ENCODE peak calls at places on chromosomes 12 and 14, in four cellular contexts. X, K, Y and I are unnamed samples.

GRCh38 chr12:93025145-93026103 is 96.3 kb upstream of the EEA1 start:
- DNase-seq in X (peak; percentile 60), K (no peak), Y (no peak), I (peak; percentile 26)

GRCh38 chr12:132423251-132424117 is 66.5 kb upstream of the FBRSL1 start:
- DNase-seq in X (no peak), K (no peak), Y (no peak), I (no peak)

GRCh38 chr14:64298773-64299172 is 4.6 kb upstream of the ESR2 start:
- DNase-seq in X (no peak), K (no peak), Y (no peak), I (no peak)

GRCh38 chr12:116528067-116528466 is 31.1 kb upstream of the MAP1LC3B2 start:
- DNase-seq in X (no peak), K (no peak), Y (no peak), I (no peak)

GRCh38 chr14:96762650-96763049 is 34.5 kb upstream of the VRK1 start:
- DNase-seq in X (peak; percentile 79), K (peak; percentile 9), Y (no peak), I (peak; percentile 25)

GRCh38 chr12:96402061-96402460 is 1.8 kb upstream of the CDK17 start:
- DNase-seq in X (no peak), K (no peak), Y (no peak), I (no peak)

GRCh38 chr12:107581616-107582015 is 104.0 kb upstream of the PWP1 start:
- DNase-seq in X (no peak), K (no peak), Y (no peak), I (no peak)

GRCh38 chr12:93571360-93571853 is 1.1 kb upstream of the SOCS2 start:
- DNase-seq in X (peak; percentile 77), K (peak; percentile 75), Y (no peak), I (no peak)

GRCh38 chr12:70644836-70645235 is 7.6 kb upstream of the PTPRB start:
- DNase-seq in X (no peak), K (no peak), Y (no peak), I (no peak)

GRCh38 chr12:100251917-100252316 is 15.0 kb downstream of the DEPDC4 start:
- DNase-seq in X (no peak), K (peak; percentile 62), Y (no peak), I (peak; percentile 80)

GRCh38 chr14:71855399-71856036 is 76.7 kb upstream of the RGS6 start:
- DNase-seq in X (peak; percentile 73), K (peak; percentile 62), Y (peak; percentile 48), I (peak; percentile 5)

GRCh38 chr14:93013368-93013719 is 90.4 kb downstream of the CHGA start:
- DNase-seq in X (no peak), K (no peak), Y (no peak), I (no peak)

GRCh38 chr14:87386453-87386980 is 606.5 kb downstream of the GALC start:
- DNase-seq in X (no peak), K (no peak), Y (no peak), I (no peak)
- TF ChIP-seq CTCF in X (no peak), K (no peak), Y (no peak), I (no peak)

GRCh38 chr14:73726025-73726961 is 12.1 kb upstream of the PNMA1 start:
- DNase-seq in X (no peak), K (no peak), Y (no peak), I (no peak)
- H3K27me3 ChIP-seq in X (no peaks in the 10 kb centered on the region), K (no peaks in the 10 kb centered on the region), Y (no peaks in the 10 kb centered on the region), I (no peaks in the 10 kb centered on the region)

DNA sequence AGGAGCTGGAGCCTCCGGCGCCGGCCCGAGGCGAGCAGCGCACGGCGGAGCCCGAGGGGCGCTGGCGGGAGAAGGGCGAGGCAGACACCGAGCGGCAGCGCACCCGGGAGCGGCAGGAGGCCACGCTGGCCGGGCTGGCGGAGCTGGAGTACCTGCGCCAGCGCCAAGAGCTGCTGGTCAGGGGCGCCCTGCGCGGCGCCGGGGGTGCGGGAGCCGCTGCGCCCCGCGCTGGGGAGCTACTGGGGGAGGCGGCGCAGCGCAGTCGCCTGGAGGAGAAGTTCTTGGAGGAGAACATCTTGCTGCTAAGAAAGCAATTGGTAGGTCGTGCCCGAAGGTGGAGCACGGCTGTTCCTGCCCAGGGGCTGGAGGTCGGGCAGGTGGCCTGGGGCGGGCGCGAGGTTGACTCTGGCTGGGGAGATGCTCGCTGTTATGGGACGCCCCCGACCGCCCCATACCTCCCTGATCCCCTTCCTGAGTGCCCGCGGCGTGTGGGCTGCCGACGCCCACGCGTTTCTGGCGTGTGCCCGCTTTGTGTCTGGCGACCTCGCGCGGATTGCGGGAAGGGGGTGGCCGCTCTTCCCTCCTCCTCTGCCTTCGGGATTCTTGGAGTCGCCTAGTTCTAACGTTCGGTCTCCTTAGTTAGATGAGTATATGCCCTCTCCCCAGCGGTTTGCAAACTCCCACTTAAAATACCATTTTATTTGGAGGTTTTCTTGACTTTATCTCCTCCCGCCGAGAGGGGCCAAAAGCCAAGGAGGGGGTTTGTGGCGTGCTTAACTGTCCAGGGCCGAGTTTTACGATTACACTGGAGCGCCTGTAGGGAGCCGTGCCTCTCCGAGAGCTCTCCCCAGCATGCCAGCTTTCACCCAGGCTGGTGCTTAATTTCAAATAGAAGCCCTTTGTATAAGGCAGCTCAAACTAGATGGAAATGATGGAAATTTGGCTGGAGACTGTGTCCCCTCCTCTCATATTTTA is 756 bp downstream of the DACT1 start:
- DNase-seq in X (peak; percentile 59), K (peak; percentile 29), Y (no peak), I (no peak)
- TF ChIP-seq CTCF in X (peak; percentile 18), K (no peak), Y (no peak), I (peak; percentile 0)

GRCh38 chr12:57229041-57229633 is 374 bp upstream of the SHMT2 start:
- DNase-seq in X (no peak), K (no peak), Y (no peak), I (no peak)

GRCh38 chr12:57229634-57230380 is at the start of gene SHMT2:
- DNase-seq in X (peak; percentile 97), K (peak; percentile 97), Y (peak; percentile 87), I (peak; percentile 89)

GRCh38 chr12:57226588-57227314 is 2.8 kb upstream of the SHMT2 start:
- DNase-seq in X (no peak), K (no peak), Y (no peak), I (no peak)

GRCh38 chr12:57225680-57226190 is 3.8 kb upstream of the SHMT2 start:
- DNase-seq in X (no peak), K (no peak), Y (no peak), I (no peak)

GRCh38 chr12:57227315-57228115 is 2.0 kb upstream of the SHMT2 start:
- DNase-seq in X (no peak), K (no peak), Y (no peak), I (no peak)
- H3K27me3 ChIP-seq in X (peaks cover 56% of the 10 kb centered on the region), K (no peaks in the 10 kb centered on the region), Y (peaks cover 25% of the 10 kb centered on the region), I (peaks cover 50% of the 10 kb centered on the region)